ENCODE peak calls at places on chromosome 1, in six cellular contexts. C is MCF 10A; L is AG04450; V is CD4-positive, alpha-beta T cell; S is body of pancreas; A is OCI-LY7. P is an unnamed sample.

GRCh38 chr1:9448132-9449105 is 90.8 kb upstream of the SLC25A33 start:
- DNase-seq in V (no peak), A (no peak), C (no peak), L (no peak), S (no peak), P (no peak)

GRCh38 chr1:27399251-27399885 is 6.9 kb downstream of the GPR3 start:
- DNase-seq in C (no peak), A (no peak), L (no peak), V (no peak), S (no peak), P (no peak)

GRCh38 chr1:233367057-233367759 is 39.7 kb downstream of the MAP3K21 start:
- DNase-seq in C (peak), A (no peak), S (no peak), V (no peak), L (no peak), P (peak)

GRCh38 chr1:155834296-155834926 is 22.6 kb downstream of the GON4L start:
- DNase-seq in L (no peak), V (no peak), A (no peak), S (no peak), C (peak), P (no peak)

GRCh38 chr1:22039594-22040347 is 12.7 kb upstream of the CDC42 start:
- DNase-seq in A (peak), L (no peak), S (peak), V (peak), C (peak), P (peak)

GRCh38 chr1:76040327-76040868 is 34.1 kb upstream of the ST6GALNAC3 start:
- DNase-seq in L (no peak), C (no peak), A (no peak), V (no peak), S (no peak), P (no peak)

GRCh38 chr1:223179280-223179679 is 36.2 kb upstream of the TLR5 start:
- DNase-seq in V (no peak), S (no peak), C (no peak), L (no peak), A (no peak), P (no peak)

GRCh38 chr1:119982006-119982405 is 85.7 kb upstream of the ADAM30 start:
- DNase-seq in S (no peak), L (no peak), V (no peak), A (no peak), C (no peak), P (no peak)

GRCh38 chr1:205932776-205933175 is 10.5 kb downstream of the SLC26A9 start:
- DNase-seq in C (no peak), L (no peak), A (no peak), S (no peak), V (no peak), P (no peak)

GRCh38 chr1:40309374-40310128 is 7.5 kb downstream of the COL9A2 start:
- DNase-seq in L (no peak), C (no peak), S (no peak), A (no peak), V (no peak), P (no peak)

GRCh38 chr1:236301958-236302335 is 20.2 kb upstream of the ERO1B start:
- DNase-seq in V (no peak), A (no peak), C (no peak), S (peak), L (no peak), P (no peak)

GRCh38 chr1:93591833-93592635 is 89.6 kb downstream of the BCAR3 start:
- DNase-seq in C (peak), A (peak), S (peak), V (no peak), L (no peak), P (peak)

GRCh38 chr1:207890136-207890738 is 20.7 kb downstream of the CD34 start:
- DNase-seq in L (no peak), V (no peak), C (peak), S (peak), A (no peak), P (peak)

GRCh38 chr1:179589524-179589923 is 2.1 kb upstream of the TDRD5 start:
- DNase-seq in C (no peak), L (no peak), V (no peak), A (no peak), S (no peak), P (no peak)

GRCh38 chr1:153946622-153947246 is at the start of gene DENND4B:
- DNase-seq in A (peak), S (peak), C (peak), L (no peak), V (peak), P (peak)

DNA sequence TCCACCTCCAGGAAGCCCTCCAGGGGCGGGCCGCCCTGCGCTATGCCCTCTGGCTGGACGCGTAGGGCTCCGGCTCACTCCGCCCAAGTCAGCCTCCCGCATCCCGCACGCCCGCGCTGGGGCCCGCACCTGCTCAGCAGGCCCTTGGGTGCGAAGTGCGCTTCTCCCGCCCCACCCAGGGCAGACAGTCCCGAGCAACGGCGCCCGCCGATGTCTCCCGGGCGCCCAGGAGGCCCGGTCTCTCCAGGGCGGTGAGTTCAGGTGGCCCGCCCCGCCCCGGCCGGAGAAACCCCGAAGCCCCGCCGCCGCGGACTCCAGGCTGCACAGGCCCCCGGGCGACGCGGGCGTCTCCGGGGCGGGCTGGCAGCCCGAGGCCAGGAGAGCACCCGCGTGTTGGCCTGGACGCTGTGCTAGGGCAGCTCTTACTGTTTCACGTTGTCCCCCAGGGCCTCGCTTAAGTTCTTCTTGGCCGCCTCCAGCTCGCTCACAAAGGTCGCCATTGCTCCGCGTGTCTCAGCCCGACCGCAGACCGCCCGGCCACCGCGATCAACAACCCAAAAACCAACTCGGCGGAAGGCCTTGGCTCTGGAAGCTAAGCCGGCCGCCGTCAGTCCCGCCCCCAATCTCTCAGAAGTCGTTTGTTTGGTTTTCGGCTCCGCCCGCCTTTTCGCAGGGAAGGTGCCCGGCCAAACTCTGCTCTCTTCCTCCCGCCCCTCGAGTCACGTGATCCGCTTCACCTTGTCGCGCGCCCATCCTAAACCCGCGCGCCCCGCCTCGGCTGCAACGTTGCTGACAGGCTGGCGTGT is at the start of gene TADA1:
- DNase-seq in V (peak), A (peak), L (peak), S (peak), C (peak), P (peak)
- TF ChIP-seq CTCF in V (no peak), A (no peak), L (no peak), S (no peak), C (no peak), P (no peak)

DNA sequence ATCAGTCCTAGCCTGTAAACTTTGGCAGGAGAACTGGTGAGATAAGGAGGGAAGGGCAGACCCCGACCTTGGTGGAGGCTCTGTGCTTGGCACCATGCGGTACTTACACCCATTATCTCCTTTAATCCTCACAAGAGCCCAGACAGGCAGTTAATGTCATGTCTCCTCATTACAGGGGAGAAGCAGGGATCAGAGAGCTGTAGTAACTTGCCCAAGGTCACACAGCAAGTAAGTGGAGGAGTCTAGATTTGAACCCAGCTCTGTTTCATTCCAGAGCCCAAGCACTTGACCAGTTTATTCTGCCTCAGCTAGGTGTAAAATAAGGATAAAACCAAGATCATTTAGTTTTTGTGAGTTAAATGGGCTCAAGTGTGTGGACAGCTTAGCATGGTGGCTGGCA is 14.0 kb upstream of the POU3F1 start:
- DNase-seq in S (no peak), V (no peak), C (no peak), L (no peak), A (no peak), P (no peak)
- TF ChIP-seq CTCF in S (no peak), V (no peak), C (no peak), L (no peak), A (no peak), P (no peak)

DNA sequence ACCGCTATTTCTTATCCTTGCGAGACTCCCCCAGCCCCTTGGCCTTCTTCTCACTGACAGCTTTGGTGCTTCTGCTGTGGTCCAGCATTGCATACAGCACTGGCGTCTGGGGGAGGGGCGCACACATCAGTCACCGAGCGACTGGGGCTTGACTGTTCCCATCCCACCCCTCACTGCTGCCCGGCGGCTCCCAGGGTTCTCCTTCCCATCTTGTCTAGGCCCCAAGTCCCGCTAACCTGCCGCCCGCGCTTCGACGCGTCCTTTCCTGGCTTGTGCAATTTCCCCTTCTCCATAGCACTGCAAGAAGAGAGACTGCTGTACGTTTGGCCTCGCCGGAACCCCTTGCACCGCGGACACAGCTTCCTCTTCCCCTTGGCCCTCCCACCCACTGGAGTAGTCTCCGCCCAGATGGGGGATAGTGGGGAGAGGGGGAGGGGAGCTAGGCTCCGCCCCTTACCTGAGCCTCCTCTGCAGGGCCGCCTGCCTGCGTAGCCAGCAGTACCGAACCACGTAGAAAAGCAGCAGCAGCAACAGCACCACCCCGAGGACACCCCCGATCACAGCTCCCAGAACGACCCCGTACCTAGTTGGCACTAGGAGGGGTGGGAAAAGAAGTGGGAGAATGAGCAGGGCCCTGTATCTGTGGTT is 3.8 kb downstream of the MPZ start:
- DNase-seq in V (peak), L (no peak), A (peak), C (no peak), S (peak), P (no peak)
- TF ChIP-seq CTCF in V (peak), L (peak), A (peak), C (no peak), S (no peak), P (no peak)

GRCh38 chr1:117118101-117118500 is 3.4 kb downstream of the TRIM45 start:
- DNase-seq in L (no peak), S (peak), A (no peak), C (no peak), V (no peak), P (no peak)

GRCh38 chr1:117121589-117122296 is at the start of gene TRIM45:
- DNase-seq in A (no peak), L (peak), S (peak), V (peak), C (peak), P (peak)

GRCh38 chr1:117123274-117123673 is 1.7 kb upstream of the TRIM45 start:
- DNase-seq in C (no peak), L (no peak), A (no peak), V (no peak), S (no peak), P (no peak)

GRCh38 chr1:117120774-117121588 is 568 bp downstream of the TRIM45 start:
- DNase-seq in S (no peak), C (no peak), V (no peak), A (no peak), L (no peak), P (no peak)

DNA sequence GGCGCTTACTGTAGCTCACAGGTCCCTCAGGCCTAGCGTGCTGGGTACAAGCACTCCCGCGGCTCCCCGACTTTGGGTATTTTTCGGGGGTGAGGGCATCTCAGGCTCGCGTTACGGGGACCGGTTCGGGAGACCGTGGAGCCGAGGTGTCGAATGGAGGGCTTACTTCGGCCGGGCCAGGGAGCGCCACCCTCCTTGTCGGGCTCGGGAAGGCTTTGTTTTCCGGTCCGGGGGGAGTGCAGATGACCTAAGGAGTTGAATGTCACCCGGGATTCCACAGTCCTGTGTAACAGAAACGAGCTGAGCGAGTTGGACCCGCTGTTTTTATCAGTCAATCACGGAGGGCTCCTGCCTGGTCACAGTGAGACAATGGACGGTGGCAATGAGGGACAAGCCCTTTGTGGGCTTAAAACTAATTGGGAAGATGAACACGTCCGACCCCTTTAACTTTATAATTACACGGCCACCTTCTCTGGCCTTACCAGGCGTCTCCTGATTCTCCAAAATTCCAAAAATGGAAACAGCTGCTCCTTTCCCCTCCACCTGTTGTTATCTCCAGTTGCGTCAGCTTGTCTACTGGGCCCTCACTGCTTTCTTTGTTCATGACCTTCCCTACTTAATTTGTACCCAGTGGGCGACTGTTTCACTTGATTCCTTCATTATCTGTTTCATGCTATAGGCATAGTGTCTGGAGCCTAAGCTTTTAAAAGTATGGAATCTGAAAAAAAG is 912 bp upstream of the TRIM45 start:
- DNase-seq in A (no peak), S (no peak), C (no peak), L (no peak), V (no peak), P (no peak)
- TF ChIP-seq CTCF in A (no peak), S (no peak), C (no peak), L (no peak), V (peak), P (no peak)